ENCODE peak calls at places on chromosomes 3 and 15, in six cellular contexts. One of them, this sample, is unnamed.

GRCh38 chr3:126851934-126852333 is 131.0 kb upstream of the PLXNA1 start:
- DNase-seq in neural progenitor cell: peak; percentile 29
- DNase-seq in MM.1S: no peak
- DNase-seq in fibroblast of lung: no peak
- DNase-seq in mammary epithelial cell: no peak
- DNase-seq in HepG2: peak; percentile 4
- DNase-seq in this sample: no peak

GRCh38 chr15:29822685-29823459 is 604 bp upstream of the TJP1 start:
- DNase-seq in fibroblast of lung: peak; percentile 73
- DNase-seq in neural progenitor cell: peak; percentile 31
- DNase-seq in MM.1S: peak; percentile 13
- DNase-seq in HepG2: peak; percentile 66
- DNase-seq in mammary epithelial cell: peak; percentile 59
- DNase-seq in this sample: peak; percentile 83

GRCh38 chr3:72938471-72939265 is 50.8 kb downstream of the GXYLT2 start:
- DNase-seq in mammary epithelial cell: peak; percentile 63
- DNase-seq in MM.1S: peak; percentile 38
- DNase-seq in neural progenitor cell: peak; percentile 19
- DNase-seq in HepG2: peak; percentile 81
- DNase-seq in fibroblast of lung: peak; percentile 99
- DNase-seq in this sample: peak; percentile 97

GRCh38 chr3:5194801-5195509 is 7.4 kb downstream of the EDEM1 start:
- DNase-seq in MM.1S: peak; percentile 73
- DNase-seq in HepG2: peak; percentile 67
- DNase-seq in fibroblast of lung: peak; percentile 62
- DNase-seq in neural progenitor cell: no peak
- DNase-seq in mammary epithelial cell: peak; percentile 90
- DNase-seq in this sample: peak; percentile 89

GRCh38 chr15:64895285-64896065 is 16.2 kb upstream of the ANKDD1A start:
- DNase-seq in neural progenitor cell: no peak
- DNase-seq in MM.1S: peak; percentile 90
- DNase-seq in mammary epithelial cell: no peak
- DNase-seq in HepG2: no peak
- DNase-seq in fibroblast of lung: peak; percentile 69
- DNase-seq in this sample: peak; percentile 55

GRCh38 chr3:46955801-46956259 is 20.7 kb downstream of the CCDC12 start:
- DNase-seq in HepG2: no peak
- DNase-seq in MM.1S: no peak
- DNase-seq in mammary epithelial cell: no peak
- DNase-seq in neural progenitor cell: no peak
- DNase-seq in fibroblast of lung: no peak
- DNase-seq in this sample: peak; percentile 39

GRCh38 chr3:16550676-16551341 is 37.3 kb upstream of the RFTN1 start:
- DNase-seq in fibroblast of lung: peak; percentile 90
- DNase-seq in HepG2: peak; percentile 76
- DNase-seq in mammary epithelial cell: peak; percentile 88
- DNase-seq in neural progenitor cell: peak; percentile 82
- DNase-seq in MM.1S: peak; percentile 69
- DNase-seq in this sample: peak; percentile 96

GRCh38 chr15:67801926-67802914 is 23.1 kb upstream of the SKOR1 start:
- DNase-seq in MM.1S: no peak
- DNase-seq in neural progenitor cell: no peak
- DNase-seq in HepG2: no peak
- DNase-seq in fibroblast of lung: no peak
- DNase-seq in mammary epithelial cell: no peak
- DNase-seq in this sample: no peak

GRCh38 chr3:114756506-114757279 is 390.4 kb downstream of the ZBTB20 start:
- DNase-seq in MM.1S: no peak
- DNase-seq in HepG2: no peak
- DNase-seq in neural progenitor cell: no peak
- DNase-seq in mammary epithelial cell: peak; percentile 90
- DNase-seq in fibroblast of lung: peak; percentile 69
- DNase-seq in this sample: peak; percentile 45

GRCh38 chr15:28109626-28110415 is 10.7 kb upstream of the OCA2 start:
- DNase-seq in HepG2: no peak
- DNase-seq in fibroblast of lung: no peak
- DNase-seq in mammary epithelial cell: no peak
- DNase-seq in MM.1S: no peak
- DNase-seq in neural progenitor cell: no peak
- DNase-seq in this sample: no peak

GRCh38 chr15:36432162-36432561 is 147.3 kb upstream of the CDIN1 start:
- DNase-seq in neural progenitor cell: no peak
- DNase-seq in fibroblast of lung: peak; percentile 44
- DNase-seq in mammary epithelial cell: peak; percentile 71
- DNase-seq in MM.1S: no peak
- DNase-seq in HepG2: no peak
- DNase-seq in this sample: no peak

GRCh38 chr3:79167651-79168416 is 600.0 kb downstream of the ROBO1 start:
- DNase-seq in neural progenitor cell: no peak
- DNase-seq in HepG2: no peak
- DNase-seq in mammary epithelial cell: peak; percentile 25
- DNase-seq in fibroblast of lung: peak; percentile 98
- DNase-seq in MM.1S: no peak
- DNase-seq in this sample: peak; percentile 95

GRCh38 chr3:47374587-47374986 is 6.2 kb upstream of the PTPN23 start:
- DNase-seq in fibroblast of lung: no peak
- DNase-seq in neural progenitor cell: no peak
- DNase-seq in MM.1S: no peak
- DNase-seq in mammary epithelial cell: no peak
- DNase-seq in HepG2: no peak
- DNase-seq in this sample: no peak

GRCh38 chr3:123357275-123357674 is 91.6 kb downstream of the ADCY5 start:
- DNase-seq in fibroblast of lung: no peak
- DNase-seq in HepG2: no peak
- DNase-seq in mammary epithelial cell: no peak
- DNase-seq in MM.1S: no peak
- DNase-seq in neural progenitor cell: no peak
- DNase-seq in this sample: no peak

GRCh38 chr3:35685153-35685552 is 45.8 kb downstream of the ARPP21 start:
- DNase-seq in HepG2: no peak
- DNase-seq in neural progenitor cell: no peak
- DNase-seq in mammary epithelial cell: no peak
- DNase-seq in MM.1S: no peak
- DNase-seq in fibroblast of lung: no peak
- DNase-seq in this sample: no peak

GRCh38 chr3:131036200-131036816 is 9.6 kb downstream of the NEK11 start:
- DNase-seq in mammary epithelial cell: peak; percentile 58
- DNase-seq in MM.1S: no peak
- DNase-seq in neural progenitor cell: no peak
- DNase-seq in fibroblast of lung: peak; percentile 70
- DNase-seq in HepG2: no peak
- DNase-seq in this sample: peak; percentile 52

GRCh38 chr15:83365370-83365938 is 81.0 kb upstream of the BNC1 start:
- DNase-seq in MM.1S: peak; percentile 50
- DNase-seq in HepG2: no peak
- DNase-seq in fibroblast of lung: peak; percentile 81
- DNase-seq in mammary epithelial cell: peak; percentile 87
- DNase-seq in neural progenitor cell: peak; percentile 68
- DNase-seq in this sample: peak; percentile 85

GRCh38 chr3:8741581-8742355 is 8.2 kb downstream of the CAV3 start:
- DNase-seq in neural progenitor cell: peak; percentile 78
- DNase-seq in HepG2: peak; percentile 89
- DNase-seq in mammary epithelial cell: peak; percentile 46
- DNase-seq in MM.1S: no peak
- DNase-seq in fibroblast of lung: peak; percentile 45
- DNase-seq in this sample: peak; percentile 81

GRCh38 chr15:60370804-60371700 is 26.7 kb downstream of the ANXA2 start:
- DNase-seq in MM.1S: no peak
- DNase-seq in neural progenitor cell: no peak
- DNase-seq in HepG2: peak; percentile 70
- DNase-seq in mammary epithelial cell: peak; percentile 95
- DNase-seq in fibroblast of lung: peak; percentile 97
- DNase-seq in this sample: peak; percentile 98

GRCh38 chr15:47399100-47399499 is 318.2 kb upstream of the SEMA6D start:
- DNase-seq in MM.1S: no peak
- DNase-seq in mammary epithelial cell: no peak
- DNase-seq in fibroblast of lung: no peak
- DNase-seq in HepG2: no peak
- DNase-seq in neural progenitor cell: no peak
- DNase-seq in this sample: peak; percentile 34

GRCh38 chr3:173893066-173893465 is 495.5 kb downstream of the NLGN1 start:
- DNase-seq in HepG2: no peak
- DNase-seq in neural progenitor cell: no peak
- DNase-seq in fibroblast of lung: no peak
- DNase-seq in mammary epithelial cell: peak; percentile 26
- DNase-seq in MM.1S: no peak
- DNase-seq in this sample: peak; percentile 28

GRCh38 chr3:148379763-148380162 is 317.9 kb upstream of the AGTR1 start:
- DNase-seq in MM.1S: peak; percentile 65
- DNase-seq in HepG2: peak; percentile 71
- DNase-seq in neural progenitor cell: peak; percentile 74
- DNase-seq in mammary epithelial cell: peak; percentile 35
- DNase-seq in fibroblast of lung: peak; percentile 81
- DNase-seq in this sample: peak; percentile 84

GRCh38 chr3:38471260-38471857 is 17.7 kb downstream of the ACVR2B start:
- DNase-seq in neural progenitor cell: no peak
- DNase-seq in fibroblast of lung: no peak
- DNase-seq in MM.1S: no peak
- DNase-seq in mammary epithelial cell: no peak
- DNase-seq in HepG2: peak; percentile 58
- DNase-seq in this sample: no peak

GRCh38 chr3:17179381-17180205 is 294.8 kb downstream of the PLCL2 start:
- DNase-seq in HepG2: no peak
- DNase-seq in fibroblast of lung: peak; percentile 5
- DNase-seq in neural progenitor cell: no peak
- DNase-seq in MM.1S: no peak
- DNase-seq in mammary epithelial cell: no peak
- DNase-seq in this sample: no peak

GRCh38 chr3:13564751-13565560 is 16.0 kb downstream of the FBLN2 start:
- DNase-seq in HepG2: no peak
- DNase-seq in fibroblast of lung: no peak
- DNase-seq in mammary epithelial cell: no peak
- DNase-seq in neural progenitor cell: no peak
- DNase-seq in MM.1S: no peak
- DNase-seq in this sample: no peak

DNA sequence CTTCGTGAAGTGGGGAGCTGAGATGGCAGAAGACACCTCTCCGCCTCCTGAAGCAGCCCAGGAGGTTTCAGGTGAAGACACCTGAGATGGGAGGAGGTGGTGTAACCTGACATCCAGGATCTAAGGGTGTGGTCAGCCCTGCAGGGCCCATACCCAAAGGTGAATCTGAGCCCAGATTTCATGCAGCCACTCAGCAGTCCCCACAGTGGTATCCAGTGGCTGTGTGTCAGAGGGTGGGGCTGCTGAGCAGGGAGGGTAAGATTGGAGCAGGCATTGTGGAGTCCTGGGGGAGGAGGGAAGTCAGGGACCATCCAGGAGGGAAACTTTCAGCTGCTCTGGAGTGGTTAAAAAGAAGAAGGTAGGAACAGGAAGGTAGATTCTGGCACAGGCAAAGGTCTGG is 46.0 kb upstream of the SMAD6 start:
- DNase-seq in neural progenitor cell: no peak
- DNase-seq in mammary epithelial cell: peak; percentile 19
- DNase-seq in HepG2: no peak
- DNase-seq in fibroblast of lung: no peak
- DNase-seq in MM.1S: no peak
- DNase-seq in this sample: no peak
- H3K4me1 ChIP-seq in neural progenitor cell: peaks cover 40% of the 10 kb centered on the region
- H3K4me1 ChIP-seq in mammary epithelial cell: no peaks in the 10 kb centered on the region
- H3K4me1 ChIP-seq in HepG2: peaks cover 23% of the 10 kb centered on the region
- H3K4me1 ChIP-seq in fibroblast of lung: peaks cover 3% of the 10 kb centered on the region
- H3K4me1 ChIP-seq in MM.1S: peaks cover 7% of the 10 kb centered on the region
- H3K4me1 ChIP-seq in this sample: peaks cover 17% of the 10 kb centered on the region

DNA sequence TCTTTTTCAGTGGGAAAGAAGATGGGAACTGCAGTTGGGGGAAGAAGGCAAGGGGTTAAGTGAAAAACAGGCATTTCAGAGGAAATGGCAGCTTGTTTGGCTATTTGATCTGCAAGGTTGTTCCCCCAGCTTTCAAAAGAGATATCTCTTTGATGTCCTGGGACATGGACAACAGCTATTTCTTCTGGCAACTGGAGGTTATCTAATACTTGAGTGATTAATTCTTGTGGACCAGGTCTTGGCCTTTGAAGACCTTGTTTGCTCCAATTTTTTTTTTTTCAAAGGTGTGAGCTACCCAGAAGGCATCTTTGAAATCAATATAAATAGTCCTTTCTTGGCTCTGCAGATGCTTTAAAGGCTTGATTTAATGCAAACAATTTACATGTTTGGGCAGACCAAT is 51.5 kb downstream of the KATNBL1 start:
- DNase-seq in fibroblast of lung: no peak
- DNase-seq in MM.1S: no peak
- DNase-seq in mammary epithelial cell: no peak
- DNase-seq in HepG2: peak; percentile 63
- DNase-seq in neural progenitor cell: no peak
- DNase-seq in this sample: no peak
- H3K9me3 ChIP-seq in fibroblast of lung: peaks cover 1% of the 10 kb centered on the region
- H3K9me3 ChIP-seq in MM.1S: no peaks in the 10 kb centered on the region
- H3K9me3 ChIP-seq in mammary epithelial cell: peaks cover 43% of the 10 kb centered on the region
- H3K9me3 ChIP-seq in HepG2: peaks cover 35% of the 10 kb centered on the region
- H3K9me3 ChIP-seq in neural progenitor cell: no peaks in the 10 kb centered on the region
- H3K9me3 ChIP-seq in this sample: peaks cover 44% of the 10 kb centered on the region

DNA sequence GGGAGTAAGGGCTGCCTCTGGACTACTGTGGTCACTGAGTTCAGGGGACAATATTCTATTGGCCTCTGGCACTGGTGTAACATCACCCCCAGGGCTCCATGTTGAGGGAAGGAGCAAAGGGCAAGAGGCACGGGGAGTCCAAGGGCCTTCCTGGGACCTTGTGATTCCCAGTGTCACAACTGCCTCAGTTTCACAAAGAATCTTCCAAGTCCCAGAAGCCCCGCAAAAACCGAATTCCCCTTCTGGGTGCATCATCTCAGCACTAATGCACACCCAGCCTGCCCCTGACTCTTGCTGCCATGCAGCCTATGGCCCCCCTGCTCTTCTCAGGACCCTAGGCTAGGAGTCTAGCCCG is 5.5 kb downstream of the AMOTL2 start:
- DNase-seq in fibroblast of lung: no peak
- DNase-seq in MM.1S: no peak
- DNase-seq in HepG2: no peak
- DNase-seq in neural progenitor cell: no peak
- DNase-seq in mammary epithelial cell: no peak
- DNase-seq in this sample: no peak
- H3K9ac ChIP-seq in fibroblast of lung: no peak overlapping the region
- H3K9ac ChIP-seq in MM.1S: no peak overlapping the region
- H3K9ac ChIP-seq in HepG2: no peak overlapping the region
- H3K9ac ChIP-seq in neural progenitor cell: no peak overlapping the region
- H3K9ac ChIP-seq in mammary epithelial cell: no peak overlapping the region
- H3K9ac ChIP-seq in this sample: peak overlapping the region; percentile 99

GRCh38 chr3:87494264-87494663 is 217.9 kb upstream of the POU1F1 start:
- DNase-seq in MM.1S: no peak
- DNase-seq in mammary epithelial cell: no peak
- DNase-seq in neural progenitor cell: no peak
- DNase-seq in HepG2: no peak
- DNase-seq in fibroblast of lung: no peak
- DNase-seq in this sample: no peak

GRCh38 chr3:87489892-87490291 is 213.5 kb upstream of the POU1F1 start:
- DNase-seq in neural progenitor cell: no peak
- DNase-seq in mammary epithelial cell: no peak
- DNase-seq in MM.1S: no peak
- DNase-seq in HepG2: no peak
- DNase-seq in fibroblast of lung: no peak
- DNase-seq in this sample: no peak

GRCh38 chr3:87486115-87486514 is 209.7 kb upstream of the POU1F1 start:
- DNase-seq in HepG2: no peak
- DNase-seq in mammary epithelial cell: no peak
- DNase-seq in neural progenitor cell: no peak
- DNase-seq in fibroblast of lung: no peak
- DNase-seq in MM.1S: peak; percentile 9
- DNase-seq in this sample: no peak

GRCh38 chr3:87491843-87492242 is 215.5 kb upstream of the POU1F1 start:
- DNase-seq in MM.1S: no peak
- DNase-seq in mammary epithelial cell: no peak
- DNase-seq in neural progenitor cell: no peak
- DNase-seq in HepG2: no peak
- DNase-seq in fibroblast of lung: no peak
- DNase-seq in this sample: no peak

GRCh38 chr3:87488725-87489124 is 212.3 kb upstream of the POU1F1 start:
- DNase-seq in HepG2: no peak
- DNase-seq in fibroblast of lung: no peak
- DNase-seq in mammary epithelial cell: no peak
- DNase-seq in MM.1S: no peak
- DNase-seq in neural progenitor cell: no peak
- DNase-seq in this sample: peak; percentile 90
- H3K4me1 ChIP-seq in HepG2: no peaks in the 10 kb centered on the region
- H3K4me1 ChIP-seq in fibroblast of lung: no peaks in the 10 kb centered on the region
- H3K4me1 ChIP-seq in mammary epithelial cell: no peaks in the 10 kb centered on the region
- H3K4me1 ChIP-seq in MM.1S: no peaks in the 10 kb centered on the region
- H3K4me1 ChIP-seq in neural progenitor cell: no peaks in the 10 kb centered on the region
- H3K4me1 ChIP-seq in this sample: no peaks in the 10 kb centered on the region

This sample was measured in adipocyte.